ENCODE peak calls at places on chromosomes 3 and 15, in four cellular contexts. O, B, J and P are unnamed samples.

GRCh38 chr3:38314767-38315487 is 31.7 kb upstream of the XYLB start:
- DNase-seq in O (no peak), B (no peak), J (no peak), P (no peak)

GRCh38 chr3:123624302-123624701 is 39.4 kb upstream of the HACD2 start:
- DNase-seq in O (no peak), B (no peak), J (no peak), P (no peak)

GRCh38 chr3:46186856-46187700 is 21.0 kb downstream of the CCR1 start:
- DNase-seq in O (no peak), B (no peak), J (no peak), P (no peak)

GRCh38 chr3:184741798-184742675 is 30.2 kb upstream of the MAGEF1 start:
- DNase-seq in O (no peak), B (no peak), J (no peak), P (no peak)

GRCh38 chr3:176041812-176042211 is 1155.5 kb downstream of the TBL1XR1 start:
- DNase-seq in O (no peak), B (no peak), J (peak; percentile 4), P (peak; percentile 29)

GRCh38 chr3:177979684-177980083 is 556.6 kb upstream of the KCNMB2 start:
- DNase-seq in O (no peak), B (no peak), J (no peak), P (no peak)

GRCh38 chr3:53230041-53230621 is 25.7 kb downstream of the TKT start:
- DNase-seq in O (no peak), B (no peak), J (no peak), P (no peak)

GRCh38 chr3:120399372-120399771 is 50.2 kb upstream of the LRRC58 start:
- DNase-seq in O (no peak), B (no peak), J (no peak), P (no peak)

GRCh38 chr15:57146394-57147140 is 228.1 kb downstream of the TCF12 start:
- DNase-seq in O (peak; percentile 38), B (peak; percentile 40), J (no peak), P (peak; percentile 66)

GRCh38 chr3:47428585-47429145 is 47.1 kb downstream of the SCAP start:
- DNase-seq in O (no peak), B (no peak), J (no peak), P (no peak)

GRCh38 chr3:11118181-11118682 is 36.1 kb upstream of the HRH1 start:
- DNase-seq in O (no peak), B (no peak), J (no peak), P (peak; percentile 37)

GRCh38 chr3:106611123-106611522 is 742.3 kb upstream of the CBLB start:
- DNase-seq in O (no peak), B (no peak), J (no peak), P (no peak)

GRCh38 chr15:39215006-39215405 is 365.9 kb upstream of the THBS1 start:
- DNase-seq in O (no peak), B (no peak), J (no peak), P (no peak)

GRCh38 chr3:18739098-18739431 is 313.9 kb upstream of the SATB1 start:
- DNase-seq in O (no peak), B (no peak), J (no peak), P (no peak)

GRCh38 chr15:22978691-22979068 is 1.5 kb downstream of the CYFIP1 start:
- DNase-seq in O (no peak), B (no peak), J (no peak), P (no peak)

GRCh38 chr3:183688869-183689268 is 8.7 kb upstream of the YEATS2 start:
- DNase-seq in O (no peak), B (no peak), J (no peak), P (no peak)

GRCh38 chr15:101391431-101391830 is 96.4 kb upstream of the SNRPA1 start:
- DNase-seq in O (no peak), B (no peak), J (no peak), P (no peak)

GRCh38 chr3:66418432-66419052 is 82.3 kb downstream of the LRIG1 start:
- DNase-seq in O (no peak), B (no peak), J (no peak), P (peak; percentile 57)

GRCh38 chr15:78087944-78088772 is 4.2 kb upstream of the SH2D7 start:
- DNase-seq in O (no peak), B (no peak), J (no peak), P (no peak)

GRCh38 chr3:170642882-170643601 is 57.2 kb upstream of the SLC7A14 start:
- DNase-seq in O (no peak), B (no peak), J (no peak), P (no peak)

GRCh38 chr3:87426916-87427315 is 150.5 kb upstream of the POU1F1 start:
- DNase-seq in O (no peak), B (no peak), J (no peak), P (no peak)

GRCh38 chr3:46213201-46213600 is 5.1 kb upstream of the CCR1 start:
- DNase-seq in O (no peak), B (no peak), J (no peak), P (no peak)

GRCh38 chr3:46884427-46884826 is 6.9 kb downstream of the PTH1R start:
- DNase-seq in O (no peak), B (no peak), J (no peak), P (no peak)

GRCh38 chr15:81304226-81304625 is 19.7 kb downstream of the STARD5 start:
- DNase-seq in O (no peak), B (no peak), J (no peak), P (no peak)

GRCh38 chr3:168088106-168088722 is 7.5 kb downstream of the GOLIM4 start:
- DNase-seq in O (no peak), B (no peak), J (no peak), P (no peak)
- TF ChIP-seq CTCF in O (peak; percentile 17), B (no peak), J (peak; percentile 35), P (peak; percentile 13)

DNA sequence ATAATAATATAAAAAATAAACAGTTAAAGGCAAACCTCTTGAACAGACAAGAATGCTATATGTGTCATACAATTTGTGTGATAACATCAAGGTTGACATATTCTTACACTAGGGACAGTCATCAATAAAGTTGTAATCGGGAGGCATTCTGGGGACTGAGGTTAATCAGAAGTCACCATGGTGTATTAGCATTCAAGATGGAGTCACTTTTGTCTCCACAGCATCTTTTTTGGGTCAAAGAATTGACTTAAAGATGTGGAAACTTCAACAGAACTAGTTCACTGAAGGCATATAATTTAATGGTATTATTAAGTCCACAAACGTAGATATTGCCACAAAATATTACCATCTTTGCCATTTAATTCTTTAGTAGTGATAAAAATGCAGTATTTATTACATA is 625.6 kb upstream of the NAALADL2 start:
- DNase-seq in O (no peak), B (no peak), J (no peak), P (no peak)
- TF ChIP-seq CTCF in O (no peak), B (no peak), J (no peak), P (no peak)

GRCh38 chr15:66085128-66085527 is 168.4 kb downstream of the MEGF11 start:
- DNase-seq in O (no peak), B (no peak), J (no peak), P (no peak)
- TF ChIP-seq CTCF in O (peak; percentile 5), B (no peak), J (no peak), P (no peak)

GRCh38 chr3:21894459-21895083 is 143.6 kb upstream of the ZNF385D start:
- DNase-seq in O (peak; percentile 20), B (peak; percentile 3), J (no peak), P (peak; percentile 35)
- TF ChIP-seq CTCF in O (peak; percentile 82), B (peak; percentile 61), J (peak; percentile 63), P (peak; percentile 52)

GRCh38 chr3:161454615-161455014 is 42.0 kb upstream of the OTOL1 start:
- DNase-seq in O (no peak), B (no peak), J (no peak), P (no peak)

GRCh38 chr3:161455962-161456361 is 40.6 kb upstream of the OTOL1 start:
- DNase-seq in O (no peak), B (no peak), J (no peak), P (no peak)

GRCh38 chr3:161449784-161450183 is 46.8 kb upstream of the OTOL1 start:
- DNase-seq in O (no peak), B (no peak), J (no peak), P (no peak)

DNA sequence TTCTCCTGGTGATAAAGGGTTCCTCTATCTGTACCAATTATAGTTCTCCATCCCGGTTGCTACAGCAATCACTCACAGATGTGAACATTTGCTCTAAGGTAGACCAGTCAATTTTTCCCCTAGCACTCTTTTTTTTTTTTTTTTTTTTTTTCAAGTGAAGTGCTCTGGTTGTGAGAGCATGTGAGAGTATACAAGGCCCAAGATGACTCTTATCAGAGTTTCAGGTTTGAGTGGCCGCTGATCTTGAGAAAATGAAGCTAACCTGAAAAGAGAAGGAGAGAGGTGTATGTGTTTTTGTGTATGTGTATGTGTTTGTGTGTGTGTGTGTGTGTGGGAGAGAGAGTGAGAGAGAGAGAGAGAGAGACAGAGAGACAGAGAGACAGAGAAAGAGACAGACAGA is 44.4 kb upstream of the OTOL1 start:
- DNase-seq in O (no peak), B (no peak), J (no peak), P (no peak)
- TF ChIP-seq CTCF in O (no peak), B (no peak), J (no peak), P (no peak)